ENCODE peak calls at places on chromosome 1, in five cellular contexts. P is left lung, Q is astrocyte of the spinal cord, J is cardiac fibroblast, N is HL-60. Y is an unnamed sample.

GRCh38 chr1:78651247-78651646 is 1.6 kb downstream of the IFI44 start:
- DNase-seq in N (no peak), J (peak; percentile 50), P (peak; percentile 56), Q (peak; percentile 23), Y (no peak)

GRCh38 chr1:236009857-236010256 is 55.0 kb downstream of the NID1 start:
- DNase-seq in N (no peak), P (no peak), Q (peak; percentile 91), J (peak; percentile 94), Y (peak; percentile 88)

GRCh38 chr1:42822833-42823392 is 5.7 kb upstream of the SVBP start:
- DNase-seq in Q (peak; percentile 33), N (no peak), J (peak; percentile 43), P (no peak), Y (peak; percentile 58)

GRCh38 chr1:154474802-154475201 is 27.2 kb upstream of the TDRD10 start:
- DNase-seq in J (peak; percentile 74), N (peak; percentile 55), P (no peak), Q (peak; percentile 84), Y (peak; percentile 36)

GRCh38 chr1:223189903-223190724 is 47.1 kb upstream of the TLR5 start:
- DNase-seq in Q (peak; percentile 42), P (no peak), J (peak; percentile 47), N (no peak), Y (peak; percentile 9)

GRCh38 chr1:101898137-101898536 is 98.6 kb downstream of the OLFM3 start:
- DNase-seq in P (no peak), Q (no peak), J (no peak), N (no peak), Y (no peak)

GRCh38 chr1:167109125-167109524 is 15.2 kb downstream of the STYXL2 start:
- DNase-seq in J (no peak), N (no peak), P (no peak), Q (no peak), Y (no peak)

GRCh38 chr1:35506960-35507901 is 50.0 kb downstream of the KIAA0319L start:
- DNase-seq in Q (no peak), J (no peak), P (no peak), N (no peak), Y (no peak)

GRCh38 chr1:201562257-201562656 is 23.3 kb downstream of the NAV1 start:
- DNase-seq in Q (peak; percentile 90), P (no peak), J (peak; percentile 95), N (no peak), Y (peak; percentile 95)

GRCh38 chr1:53373246-53373645 is 45.4 kb upstream of the LRP8 start:
- DNase-seq in J (no peak), N (no peak), P (no peak), Q (no peak), Y (no peak)

GRCh38 chr1:208048904-208049303 is 138.0 kb upstream of the CD34 start:
- DNase-seq in J (no peak), Q (no peak), N (no peak), P (no peak), Y (no peak)

GRCh38 chr1:219713981-219714381 is 101.1 kb upstream of the ZC3H11B start:
- DNase-seq in Q (peak; percentile 70), P (no peak), N (no peak), J (peak; percentile 6), Y (no peak)

GRCh38 chr1:197197430-197197997 is 51.0 kb upstream of the ASPM start:
- DNase-seq in N (no peak), J (no peak), Q (no peak), P (no peak), Y (peak; percentile 28)

GRCh38 chr1:197199923-197200467 is 53.5 kb upstream of the ASPM start:
- DNase-seq in Q (no peak), N (no peak), J (peak; percentile 38), P (no peak), Y (no peak)

GRCh38 chr1:197200468-197200899 is 54.0 kb upstream of the ASPM start:
- DNase-seq in P (no peak), Q (peak; percentile 51), N (no peak), J (peak; percentile 35), Y (peak; percentile 52)

GRCh38 chr1:197198333-197198732 is 51.9 kb upstream of the ASPM start:
- DNase-seq in J (no peak), Q (no peak), P (no peak), N (no peak), Y (no peak)

GRCh38 chr1:197198911-197199310 is 52.4 kb upstream of the ASPM start:
- DNase-seq in N (no peak), J (no peak), P (no peak), Q (no peak), Y (no peak)
- H3K4me3 ChIP-seq in N (peak overlapping the region; percentile 68), J (peak overlapping the region; percentile 85), P (peak overlapping the region; percentile 6), Q (peak overlapping the region; percentile 21), Y (peak overlapping the region; percentile 89)

GRCh38 chr1:230350208-230350921 is 75.8 kb downstream of the PGBD5 start:
- DNase-seq in N (no peak), Q (no peak), P (no peak), J (peak; percentile 13), Y (no peak)

GRCh38 chr1:230351983-230352382 is 74.1 kb downstream of the PGBD5 start:
- DNase-seq in P (no peak), J (no peak), N (no peak), Q (no peak), Y (no peak)

GRCh38 chr1:230354005-230354404 is 72.1 kb downstream of the PGBD5 start:
- DNase-seq in N (no peak), J (no peak), P (no peak), Q (no peak), Y (no peak)

GRCh38 chr1:230351516-230351915 is 74.6 kb downstream of the PGBD5 start:
- DNase-seq in J (no peak), Q (no peak), N (no peak), P (no peak), Y (no peak)

DNA sequence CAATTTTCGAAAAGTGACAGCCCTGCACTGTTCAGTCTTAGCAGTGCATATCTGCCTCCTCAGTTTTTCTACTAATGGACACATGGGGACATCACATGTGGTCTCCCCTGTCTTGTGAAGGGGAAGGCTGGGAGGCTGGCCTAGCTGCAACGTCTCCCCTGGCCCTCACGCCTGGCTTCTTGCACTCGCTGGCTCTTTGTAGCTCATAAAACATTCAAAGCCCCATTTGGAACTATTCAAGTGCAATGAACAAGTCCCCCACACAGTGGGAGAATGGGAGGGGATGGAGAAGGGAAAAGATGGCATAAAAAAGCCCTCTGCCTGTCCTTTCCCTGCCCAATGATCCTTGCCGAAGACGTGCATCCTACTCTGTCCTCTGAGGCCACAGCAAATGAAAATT is 73.6 kb downstream of the PGBD5 start:
- DNase-seq in N (no peak), Q (no peak), J (no peak), P (no peak), Y (no peak)
- H3K4me3 ChIP-seq in N (no peak overlapping the region), Q (no peak overlapping the region), J (no peak overlapping the region), P (no peak overlapping the region), Y (no peak overlapping the region)

GRCh38 chr1:159781992-159782391 is 1.2 kb downstream of the DUSP23 start:
- DNase-seq in N (no peak), Q (no peak), J (no peak), P (no peak), Y (no peak)
- H3K4me3 ChIP-seq in N (no peak overlapping the region), Q (peak overlapping the region; percentile 59), J (peak overlapping the region; percentile 73), P (peak overlapping the region; percentile 96), Y (no peak overlapping the region)

DNA sequence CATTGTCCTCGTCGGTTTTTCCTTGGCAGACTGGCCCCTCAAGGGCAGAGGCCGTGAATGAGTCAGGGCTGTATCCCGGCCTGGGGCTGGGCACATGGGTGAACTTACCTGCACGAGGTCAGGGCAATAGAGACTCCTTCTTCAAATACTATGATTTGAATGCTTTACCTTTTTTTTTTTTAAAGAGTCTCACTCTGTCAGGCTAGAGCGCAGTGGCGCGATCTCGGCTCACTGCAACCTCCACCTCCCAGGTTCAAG is 5.0 kb downstream of the LAPTM5 start:
- DNase-seq in J (no peak), Q (no peak), N (no peak), P (no peak), Y (no peak)
- H3K4me3 ChIP-seq in J (no peak overlapping the region), Q (no peak overlapping the region), N (no peak overlapping the region), P (no peak overlapping the region), Y (no peak overlapping the region)